ENCODE peak calls at places on chromosomes 2 and 18, in four cellular contexts. L is GM12878, D is K562, J is H1. O is an unnamed sample.
A peak's percentile ranks its signal among the peaks of the same experiment; 100 is the strongest.

GRCh38 chr2:238285653-238286082 is 2.7 kb downstream of the PER2 start:
- DNase-seq in L (no peak), D (no peak), J (no peak), O (peak; percentile 94)

GRCh38 chr2:150994041-150994440 is 267.6 kb downstream of the RBM43 start:
- DNase-seq in L (no peak), D (no peak), J (no peak), O (peak; percentile 74)

GRCh38 chr2:233210843-233211600 is 40.5 kb upstream of the ATG16L1 start:
- DNase-seq in L (no peak), D (no peak), J (no peak), O (peak; percentile 90)

GRCh38 chr2:68425503-68425902 is 41.6 kb downstream of the FBXO48 start:
- DNase-seq in L (no peak), D (no peak), J (no peak), O (no peak)

GRCh38 chr2:1594281-1595171 is 149.8 kb downstream of the PXDN start:
- DNase-seq in L (no peak), D (no peak), J (no peak), O (no peak)

GRCh38 chr2:121142452-121142851 is 142.6 kb downstream of the TFCP2L1 start:
- DNase-seq in L (no peak), D (no peak), J (no peak), O (no peak)

GRCh38 chr18:52499018-52499417 is 159.0 kb downstream of the DCC start:
- DNase-seq in L (no peak), D (no peak), J (no peak), O (no peak)

GRCh38 chr2:225889452-225889851 is 489.9 kb downstream of the NYAP2 start:
- DNase-seq in L (no peak), D (no peak), J (no peak), O (peak; percentile 94)

GRCh38 chr2:162582357-162582798 is 238.4 kb downstream of the GCA start:
- DNase-seq in L (no peak), D (no peak), J (no peak), O (no peak)

GRCh38 chr2:135820003-135820618 is 16.9 kb downstream of the LCT start:
- DNase-seq in L (peak; percentile 48), D (no peak), J (no peak), O (peak; percentile 72)

GRCh38 chr2:239881561-239882320 is 143.4 kb downstream of the NDUFA10 start:
- DNase-seq in L (no peak), D (no peak), J (no peak), O (no peak)

GRCh38 chr18:45374878-45375630 is 240.2 kb upstream of the SLC14A2 start:
- DNase-seq in L (no peak), D (no peak), J (no peak), O (no peak)

GRCh38 chr2:45755585-45756330 is 104.3 kb downstream of the PRKCE start:
- DNase-seq in L (no peak), D (no peak), J (no peak), O (peak; percentile 90)
- TF ChIP-seq CHD1 in L (no peak), D (no peak), J (no peak), O (no peak)

DNA sequence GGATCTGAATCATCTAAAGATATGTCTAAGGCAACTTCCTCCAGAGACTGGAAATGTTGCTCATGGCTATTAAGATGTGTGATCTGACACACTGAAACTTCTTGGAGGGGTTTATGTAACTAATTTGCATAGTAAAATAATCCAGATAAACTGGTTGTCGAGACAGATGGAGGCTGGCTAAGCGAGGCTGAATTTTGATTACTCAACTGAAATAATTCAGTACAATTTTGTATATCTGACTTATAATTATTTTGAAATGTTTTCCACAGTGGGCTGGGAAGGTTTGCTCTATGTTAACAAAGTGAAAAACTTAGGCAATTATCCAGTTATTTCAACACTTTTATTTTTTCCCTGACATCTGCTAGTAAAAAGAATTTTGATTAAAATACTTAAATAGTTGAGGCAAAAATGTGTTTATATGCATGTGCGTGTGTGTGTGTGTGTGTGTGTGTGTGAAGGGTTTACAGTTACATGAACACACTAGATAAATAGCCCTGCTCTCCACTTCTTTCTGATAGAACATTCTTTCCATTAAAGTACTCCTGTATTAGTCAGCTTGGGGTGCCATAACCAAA is 11.3 kb upstream of the MAP3K20 start:
- DNase-seq in L (no peak), D (no peak), J (no peak), O (peak; percentile 66)
- TF ChIP-seq CHD1 in L (no peak), D (no peak), J (no peak), O (no peak)

GRCh38 chr2:27903649-27904544 is 13.4 kb downstream of the BABAM2 start:
- DNase-seq in L (no peak), D (no peak), J (no peak), O (peak; percentile 52)
- TF ChIP-seq CHD1 in L (no peak), D (no peak), J (no peak), O (no peak)

GRCh38 chr2:10241641-10242430 is 60.9 kb upstream of the HPCAL1 start:
- DNase-seq in L (no peak), D (no peak), J (no peak), O (no peak)
- TF ChIP-seq CHD1 in L (no peak), D (no peak), J (no peak), O (no peak)